ENCODE peak calls at places on chromosome 15, in five cellular contexts. X is IMR-90, L is mammary epithelial cell, R is pancreas, P is GM23338. J is an unnamed sample.

GRCh38 chr15:83193721-83194120 is 13.9 kb downstream of the HDGFL3 start:
- DNase-seq in P (no peak), R (no peak), X (no peak), L (no peak), J (peak; percentile 55)

GRCh38 chr15:85404922-85405293 is 24.5 kb downstream of the AKAP13 start:
- DNase-seq in R (no peak), L (peak; percentile 64), P (no peak), X (peak; percentile 53), J (no peak)

GRCh38 chr15:27124287-27124830 is 153.4 kb downstream of the GABRG3 start:
- DNase-seq in R (no peak), L (no peak), P (no peak), X (no peak), J (no peak)

GRCh38 chr15:85280203-85280602 is 100.2 kb upstream of the AKAP13 start:
- DNase-seq in X (no peak), R (no peak), L (no peak), P (no peak), J (no peak)

GRCh38 chr15:101159096-101159935 is 92.5 kb downstream of the CHSY1 start:
- DNase-seq in R (peak; percentile 30), P (no peak), L (no peak), X (no peak), J (no peak)

GRCh38 chr15:101481917-101482525 is 7.5 kb downstream of the PCSK6 start:
- DNase-seq in P (no peak), X (no peak), L (no peak), R (no peak), J (peak; percentile 52)

GRCh38 chr15:101551696-101552591 is 62.4 kb upstream of the PCSK6 start:
- DNase-seq in L (no peak), R (no peak), X (no peak), P (no peak), J (no peak)

GRCh38 chr15:89226359-89227221 is 5.2 kb upstream of the RLBP1 start:
- DNase-seq in X (no peak), L (peak; percentile 12), P (no peak), R (no peak), J (no peak)

GRCh38 chr15:40105517-40106202 is 3.0 kb downstream of the BMF start:
- DNase-seq in L (no peak), P (no peak), X (no peak), R (no peak), J (no peak)

GRCh38 chr15:29097971-29098370 is 171.7 kb downstream of the NSMCE3 start:
- DNase-seq in L (no peak), R (no peak), P (no peak), X (no peak), J (no peak)
- TF ChIP-seq CTCF in L (no peak), R (no peak), P (no peak), X (no peak), J (no peak)

DNA sequence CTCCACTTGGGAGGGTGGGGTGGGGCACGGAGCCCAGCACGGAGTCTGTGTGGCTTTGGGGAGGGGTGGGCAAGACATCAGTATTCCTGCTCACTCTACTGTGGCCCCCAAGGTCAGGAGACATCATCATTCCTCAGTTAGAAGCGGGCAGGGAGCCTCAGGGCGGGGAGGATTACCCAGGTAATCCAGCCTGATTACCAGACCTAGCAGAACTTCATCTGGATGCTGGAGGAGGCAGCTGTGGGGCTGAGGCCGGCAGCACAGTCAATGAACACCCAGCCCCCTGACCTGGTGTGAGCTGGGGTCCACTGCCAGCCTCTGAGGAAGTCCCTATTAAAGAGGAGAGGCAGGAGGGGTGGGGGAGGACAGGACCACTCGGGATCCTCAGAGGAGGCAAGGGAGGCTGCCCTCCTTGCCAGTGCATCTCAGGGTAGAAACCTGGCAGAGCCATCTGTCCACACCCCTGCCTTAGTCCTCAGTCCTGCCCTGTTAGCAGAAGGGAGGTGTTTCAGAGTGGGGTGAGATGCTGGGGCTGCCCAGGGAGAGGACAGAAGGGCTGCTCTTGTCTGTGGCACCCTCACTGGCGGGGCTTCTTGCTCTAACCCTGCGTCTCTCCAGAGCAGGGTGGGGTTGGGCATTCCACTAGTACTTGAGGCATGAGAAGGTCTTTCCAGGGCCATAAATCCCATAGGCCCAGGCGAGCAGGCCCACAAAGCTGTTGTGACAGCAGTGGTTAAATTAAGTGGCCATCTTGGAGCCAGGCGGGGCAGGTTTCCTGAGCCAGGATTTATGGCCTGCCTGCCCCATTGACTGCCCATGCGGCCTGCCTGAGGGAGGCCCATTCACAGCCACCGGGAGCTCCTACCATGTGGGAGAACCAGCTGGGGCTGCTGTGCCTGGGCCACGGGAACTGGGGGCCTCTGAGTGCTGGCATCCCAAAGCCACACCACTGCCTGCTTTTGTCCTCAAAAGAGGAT is 82.1 kb downstream of the LINGO1 start:
- DNase-seq in L (no peak), P (no peak), X (no peak), R (no peak), J (no peak)
- TF ChIP-seq CTCF in L (no peak), P (no peak), X (no peak), R (no peak), J (no peak)

GRCh38 chr15:75625542-75626347 is at the start of gene SNUPN:
- DNase-seq in X (peak; percentile 86), P (peak; percentile 98), L (peak; percentile 87), R (peak; percentile 96), J (peak; percentile 93)
- TF ChIP-seq CTCF in X (no peak), P (no peak), L (no peak), R (no peak), J (no peak)

GRCh38 chr15:100094127-100094510 is 247.7 kb downstream of the ADAMTS17 start:
- DNase-seq in L (no peak), P (no peak), R (no peak), X (no peak), J (no peak)

GRCh38 chr15:100095896-100096600 is 245.7 kb downstream of the ADAMTS17 start:
- DNase-seq in P (no peak), L (peak; percentile 51), X (no peak), R (no peak), J (peak; percentile 56)

GRCh38 chr15:100092034-100092433 is 249.7 kb downstream of the ADAMTS17 start:
- DNase-seq in R (no peak), X (no peak), L (no peak), P (no peak), J (no peak)

GRCh38 chr15:100090411-100090810 is 251.4 kb downstream of the ADAMTS17 start:
- DNase-seq in L (no peak), X (no peak), P (peak; percentile 58), R (no peak), J (no peak)

GRCh38 chr15:100093211-100094126 is 248.3 kb downstream of the ADAMTS17 start:
- DNase-seq in R (no peak), X (peak; percentile 88), L (no peak), P (no peak), J (peak; percentile 83)
- TF ChIP-seq CTCF in R (no peak), X (no peak), L (no peak), P (no peak), J (no peak)

GRCh38 chr15:60062826-60063225 is 58.7 kb downstream of the FOXB1 start:
- DNase-seq in L (peak; percentile 62), R (no peak), X (peak; percentile 53), P (no peak), J (peak; percentile 84)

GRCh38 chr15:60061758-60062157 is 57.6 kb downstream of the FOXB1 start:
- DNase-seq in R (no peak), L (no peak), X (no peak), P (no peak), J (no peak)

GRCh38 chr15:60054472-60054871 is 50.4 kb downstream of the FOXB1 start:
- DNase-seq in L (peak; percentile 62), X (no peak), R (no peak), P (no peak), J (peak; percentile 55)

GRCh38 chr15:60059186-60059585 is 55.1 kb downstream of the FOXB1 start:
- DNase-seq in R (no peak), L (peak; percentile 45), X (no peak), P (no peak), J (peak; percentile 67)
- TF ChIP-seq CTCF in R (no peak), L (no peak), X (no peak), P (no peak), J (no peak)

GRCh38 chr15:52128568-52128967 is 16.0 kb upstream of the BCL2L10 start:
- DNase-seq in P (no peak), X (no peak), L (no peak), R (no peak), J (no peak)
- TF ChIP-seq CTCF in P (no peak), X (no peak), L (no peak), R (no peak), J (no peak)

DNA sequence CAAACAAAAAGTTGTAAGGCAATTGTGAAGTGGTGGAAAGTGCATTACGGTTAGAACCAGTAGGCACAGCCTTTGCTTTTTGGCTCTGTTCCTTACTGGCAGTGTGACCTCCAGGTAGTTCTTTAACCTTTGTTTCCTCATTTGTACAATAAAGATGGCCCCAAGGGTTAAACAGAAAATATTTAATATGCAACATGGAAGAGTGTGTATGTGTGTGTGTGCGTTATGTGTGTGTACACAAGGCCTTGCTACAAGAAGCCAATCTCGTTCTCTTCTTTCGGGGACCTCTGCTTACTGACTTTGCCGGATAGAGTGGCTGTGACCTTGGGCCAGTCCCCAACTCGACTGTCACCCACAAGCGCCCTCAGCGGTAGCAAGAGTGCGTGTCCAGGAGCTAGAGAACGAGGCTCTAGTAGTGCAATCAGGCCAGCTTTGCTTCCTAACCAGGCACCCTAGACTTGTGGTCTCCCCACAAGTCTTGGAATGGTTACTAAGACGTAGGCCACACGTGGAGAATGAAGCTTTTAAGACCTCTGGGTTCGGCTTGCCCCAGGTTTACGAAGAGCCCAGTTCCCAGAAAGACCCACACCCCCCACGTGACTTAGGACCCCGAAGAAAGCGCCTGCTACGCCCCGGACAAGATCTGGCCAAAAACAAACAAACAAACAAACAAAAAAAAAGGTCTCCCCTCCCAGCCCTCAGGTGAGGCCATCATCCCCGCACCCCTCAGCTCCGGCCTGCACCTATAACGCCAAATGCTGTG is 593 bp downstream of the CIAO2A start:
- DNase-seq in R (peak; percentile 68), L (peak; percentile 38), X (peak; percentile 64), P (peak; percentile 76), J (peak; percentile 32)
- TF ChIP-seq CTCF in R (no peak), L (peak; percentile 11), X (no peak), P (no peak), J (no peak)

J was measured in epithelial cell of esophagus.